ENCODE peak calls at places on chromosomes 5 and 9, in seven cellular contexts. R is fibroblast of the aortic adventitia, I is hepatocyte, S is endothelial cell, H is GM10248, Z is HFF-Myc, U is WTC11. K is an unnamed sample.

GRCh38 chr9:130785053-130785452 is 50.0 kb upstream of the ABL1 start:
- DNase-seq in I (no peak), H (no peak), R (no peak), Z (no peak), S (no peak), U (no peak), K (no peak)

GRCh38 chr5:36138900-36139683 is 12.6 kb downstream of the LMBRD2 start:
- DNase-seq in I (peak), U (no peak), Z (no peak), S (no peak), R (no peak), H (no peak), K (no peak)

GRCh38 chr9:127953768-127954505 is 16.3 kb upstream of the DPM2 start:
- DNase-seq in I (no peak), R (no peak), Z (no peak), H (no peak), U (no peak), S (no peak), K (no peak)

GRCh38 chr9:127717766-127718165 is 1.9 kb downstream of the TTC16 start:
- DNase-seq in Z (no peak), I (no peak), U (no peak), R (no peak), H (no peak), S (no peak), K (no peak)

GRCh38 chr5:128257096-128257495 is 173.5 kb downstream of the SLC12A2 start:
- DNase-seq in R (peak), U (no peak), Z (no peak), H (no peak), I (no peak), S (no peak), K (no peak)

GRCh38 chr9:2545881-2546490 is 75.6 kb upstream of the VLDLR start:
- DNase-seq in H (no peak), I (no peak), Z (no peak), S (no peak), R (no peak), U (no peak), K (no peak)

GRCh38 chr9:37187713-37188439 is 67.5 kb downstream of the ZCCHC7 start:
- DNase-seq in Z (no peak), H (peak), I (no peak), S (no peak), R (no peak), U (no peak), K (peak)

GRCh38 chr5:175897285-175897684 is 25.9 kb downstream of the CPLX2 start:
- DNase-seq in H (no peak), R (no peak), I (no peak), Z (no peak), U (no peak), S (no peak), K (no peak)

GRCh38 chr9:134327671-134328231 is 1.5 kb downstream of the RXRA start:
- DNase-seq in Z (no peak), R (no peak), S (no peak), I (no peak), U (no peak), H (no peak), K (no peak)

GRCh38 chr5:1656271-1656975 is 132.7 kb upstream of the LPCAT1 start:
- DNase-seq in U (no peak), H (no peak), I (no peak), Z (no peak), S (no peak), R (no peak), K (no peak)

GRCh38 chr9:134175291-134175807 is 11.0 kb upstream of the RNU6ATAC start:
- DNase-seq in Z (no peak), S (no peak), I (no peak), H (no peak), U (peak), R (no peak), K (no peak)

GRCh38 chr5:90983748-90984147 is 399.4 kb downstream of the ARRDC3 start:
- DNase-seq in S (no peak), R (no peak), I (no peak), H (no peak), U (no peak), Z (no peak), K (no peak)

GRCh38 chr5:58318468-58318867 is 141.4 kb downstream of the PLK2 start:
- DNase-seq in U (no peak), S (no peak), I (no peak), H (no peak), Z (peak), R (peak), K (no peak)

GRCh38 chr5:45277860-45278259 is 418.3 kb downstream of the HCN1 start:
- DNase-seq in R (no peak), U (no peak), S (no peak), Z (no peak), I (no peak), H (no peak), K (no peak)

GRCh38 chr9:69085523-69086283 is 50.2 kb downstream of the FXN start:
- DNase-seq in R (peak), S (no peak), U (no peak), H (no peak), I (peak), Z (no peak), K (no peak)

GRCh38 chr9:90915693-90916092 is 114.1 kb downstream of the SYK start:
- DNase-seq in Z (no peak), S (peak), I (peak), R (peak), U (peak), H (no peak), K (no peak)

GRCh38 chr9:128713941-128714573 is 9.9 kb downstream of the ZDHHC12 start:
- DNase-seq in U (peak), H (no peak), Z (no peak), I (no peak), S (no peak), R (no peak), K (no peak)

GRCh38 chr5:153883829-153884228 is 154.9 kb downstream of the FAM114A2 start:
- DNase-seq in U (no peak), Z (peak), R (peak), S (no peak), I (peak), H (no peak), K (no peak)

GRCh38 chr5:125274938-125275759 is 528.7 kb upstream of the ZNF608 start:
- DNase-seq in H (no peak), S (no peak), Z (no peak), I (no peak), R (peak), U (no peak), K (no peak)

GRCh38 chr9:86354048-86354881 is at the start of gene TUT7:
- DNase-seq in H (peak), U (peak), I (peak), Z (peak), R (peak), S (peak), K (peak)

GRCh38 chr9:118567861-118568260 is 801.4 kb downstream of the BRINP1 start:
- DNase-seq in I (no peak), H (no peak), U (no peak), S (no peak), Z (no peak), R (no peak), K (no peak)

GRCh38 chr5:151167022-151167421 is 9.4 kb upstream of the ANXA6 start:
- DNase-seq in H (no peak), I (no peak), Z (no peak), S (no peak), R (no peak), U (no peak), K (no peak)

GRCh38 chr9:130110596-130111021 is 56.9 kb downstream of the GPR107 start:
- DNase-seq in I (no peak), U (no peak), Z (no peak), R (peak), H (no peak), S (no peak), K (no peak)

GRCh38 chr9:15211160-15211993 is 95.6 kb downstream of the TTC39B start:
- DNase-seq in S (peak), R (peak), Z (peak), H (peak), I (peak), U (peak), K (peak)

GRCh38 chr5:14760548-14761002 is 96.1 kb downstream of the OTULIN start:
- DNase-seq in H (no peak), I (no peak), Z (no peak), S (no peak), U (no peak), R (no peak), K (no peak)

GRCh38 chr9:126307306-126308061 is 19.1 kb upstream of the MVB12B start:
- DNase-seq in U (no peak), S (no peak), Z (no peak), H (no peak), I (no peak), R (no peak), K (no peak)

GRCh38 chr5:38478166-38478565 is 78.3 kb downstream of the LIFR start:
- DNase-seq in U (no peak), S (no peak), H (no peak), I (no peak), Z (no peak), R (no peak), K (no peak)

GRCh38 chr5:139402561-139403158 is 1.2 kb downstream of the SPATA24 start:
- DNase-seq in I (no peak), R (no peak), H (no peak), Z (no peak), U (peak), S (peak), K (no peak)

GRCh38 chr5:177369050-177369912 is 11.6 kb downstream of the RGS14 start:
- DNase-seq in H (peak), U (peak), S (peak), I (peak), Z (no peak), R (peak), K (no peak)

GRCh38 chr5:156481741-156482140 is 154.8 kb downstream of the SGCD start:
- DNase-seq in R (no peak), I (no peak), Z (no peak), S (no peak), U (no peak), H (no peak), K (no peak)

GRCh38 chr5:156477196-156477595 is 150.2 kb downstream of the SGCD start:
- DNase-seq in H (no peak), Z (no peak), U (no peak), S (no peak), I (no peak), R (peak), K (no peak)

GRCh38 chr5:156482816-156483215 is 155.9 kb downstream of the SGCD start:
- DNase-seq in S (no peak), Z (no peak), U (no peak), R (no peak), H (no peak), I (no peak), K (no peak)

GRCh38 chr5:156476704-156477103 is 149.7 kb downstream of the SGCD start:
- DNase-seq in Z (no peak), S (no peak), U (no peak), I (no peak), H (no peak), R (no peak), K (no peak)

GRCh38 chr5:156479864-156480263 is 152.9 kb downstream of the SGCD start:
- DNase-seq in R (peak), S (no peak), U (no peak), H (no peak), I (no peak), Z (no peak), K (no peak)
- TF ChIP-seq CTCF in R (no peak), S (no peak), U (no peak), H (no peak), I (no peak), Z (no peak), K (no peak)

DNA sequence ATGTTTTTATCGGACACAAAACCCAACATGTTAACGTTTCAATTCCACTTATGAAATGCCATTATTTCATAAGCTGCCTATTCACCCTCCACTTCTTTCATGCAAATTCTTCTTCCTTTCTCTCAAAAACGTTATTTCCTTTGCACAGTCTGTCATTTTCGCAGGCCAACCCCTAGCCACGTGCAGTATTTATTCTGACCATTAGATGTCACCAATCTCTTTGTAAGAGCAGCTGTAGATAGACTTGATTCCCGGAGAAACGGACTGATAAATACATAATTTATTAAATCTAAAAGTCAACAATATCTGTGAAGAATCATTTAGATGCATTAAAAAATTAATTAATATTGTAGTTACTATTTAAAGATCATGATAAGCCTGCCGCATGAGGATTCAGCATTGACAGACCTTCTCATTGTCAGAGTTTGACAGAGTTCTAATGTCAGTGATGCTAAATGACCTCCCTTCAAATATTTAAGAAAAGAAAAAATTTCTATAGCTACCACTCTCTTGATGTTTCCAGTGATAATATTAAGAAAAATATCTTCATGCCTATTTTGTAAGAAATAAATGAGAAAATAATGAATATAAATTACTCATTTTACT is 933.6 kb downstream of the CDH12 start:
- DNase-seq in H (peak), I (peak), Z (peak), U (peak), S (peak), R (peak), K (no peak)
- TF ChIP-seq CTCF in H (peak), I (peak), Z (peak), U (peak), S (peak), R (peak), K (peak)

GRCh38 chr5:11822598-11822997 is 81.6 kb downstream of the CTNND2 start:
- DNase-seq in U (no peak), I (no peak), R (no peak), Z (no peak), H (no peak), S (no peak), K (no peak)
- TF ChIP-seq CTCF in U (no peak), I (no peak), R (no peak), Z (no peak), H (no peak), S (peak), K (no peak)

DNA sequence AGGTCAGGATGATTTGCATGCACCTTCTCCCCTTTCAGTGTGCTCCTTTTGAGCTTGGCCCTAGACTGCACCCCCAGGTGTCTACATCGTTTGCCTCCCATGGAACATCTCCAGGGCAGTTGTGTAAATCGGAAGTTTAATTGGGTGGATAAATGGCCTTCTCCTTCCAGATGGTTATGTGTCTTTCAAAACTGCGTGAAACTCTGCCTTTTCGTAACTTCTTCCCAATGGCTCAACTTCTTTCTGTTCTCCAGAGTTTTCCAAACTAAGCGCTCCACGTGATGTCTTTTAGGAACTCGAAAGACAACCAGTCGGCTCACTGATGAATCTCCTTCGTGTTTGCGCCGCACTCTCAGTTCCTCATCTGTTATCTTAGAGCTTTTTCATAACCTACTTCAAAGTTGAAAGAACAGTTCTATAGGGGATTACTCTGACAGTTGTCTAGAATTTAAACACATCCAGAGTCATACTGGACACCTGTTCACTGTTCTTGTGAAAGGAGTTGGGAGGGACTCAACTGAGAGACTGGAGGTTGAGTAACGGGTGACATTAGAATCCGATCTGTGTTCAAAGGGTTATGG is 1.8 kb downstream of the ADAMTS19 start:
- DNase-seq in R (no peak), U (no peak), Z (no peak), H (peak), S (no peak), I (no peak), K (no peak)
- TF ChIP-seq CTCF in R (no peak), U (no peak), Z (no peak), H (no peak), S (no peak), I (no peak), K (no peak)

GRCh38 chr5:132677191-132677590 is 3.4 kb downstream of the IL4 start:
- DNase-seq in U (peak), I (peak), R (peak), H (no peak), S (peak), Z (peak), K (no peak)
- TF ChIP-seq CTCF in U (no peak), I (peak), R (peak), H (no peak), S (no peak), Z (peak), K (no peak)

DNA sequence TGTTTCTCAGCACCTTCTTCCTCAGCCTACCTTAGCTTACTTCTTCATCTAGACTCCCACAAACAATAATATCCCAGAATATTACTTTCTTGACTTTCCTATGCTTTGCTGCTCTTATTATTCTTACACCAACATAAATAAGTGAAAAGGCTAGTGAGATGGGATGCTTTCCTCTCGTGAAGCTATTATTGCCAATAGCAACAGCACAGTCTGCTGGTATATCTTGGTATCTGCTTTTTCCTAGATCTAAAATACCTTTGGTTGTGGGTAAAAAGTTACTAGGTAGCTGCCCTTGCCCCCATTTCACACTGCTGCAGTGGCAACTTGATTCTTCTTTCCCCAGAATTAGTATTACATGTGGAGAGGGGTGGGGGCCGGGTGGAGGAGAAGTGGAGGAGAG is 26.1 kb upstream of the GLIPR2 start:
- DNase-seq in R (no peak), H (no peak), S (no peak), U (no peak), Z (no peak), I (no peak), K (no peak)
- TF ChIP-seq CTCF in R (peak), H (no peak), S (no peak), U (no peak), Z (no peak), I (peak), K (no peak)

K was measured in GM06990.